ENCODE peak calls at places on chromosomes 11 and 22, in four cellular contexts. A is H1, N is HepG2, C is GM12878. E is an unnamed sample.

GRCh38 chr22:20625270-20625669 is 117.9 kb downstream of the MED15 start:
- DNase-seq in A (no peak), N (no peak), C (peak), E (no peak)

GRCh38 chr11:125465254-125465653 is 30.8 kb downstream of the FEZ1 start:
- DNase-seq in A (no peak), N (no peak), C (no peak), E (no peak)

GRCh38 chr11:118980191-118980881 is 8.8 kb downstream of the FOXR1 start:
- DNase-seq in A (no peak), N (no peak), C (no peak), E (no peak)

GRCh38 chr11:69822676-69823494 is 3.7 kb upstream of the FGF3 start:
- DNase-seq in A (no peak), N (no peak), C (no peak), E (no peak)

GRCh38 chr11:296206-296975 is 2.9 kb downstream of the IFITM5 start:
- DNase-seq in A (no peak), N (no peak), C (no peak), E (no peak)

GRCh38 chr11:43327987-43328386 is 16.2 kb downstream of the API5 start:
- DNase-seq in A (no peak), N (peak), C (no peak), E (no peak)

GRCh38 chr11:18727499-18728236 is 1.7 kb upstream of the IGSF22 start:
- DNase-seq in A (no peak), N (peak), C (no peak), E (no peak)

GRCh38 chr11:1659478-1659877 is 29.9 kb downstream of the KRTAP5-5 start:
- DNase-seq in A (no peak), N (no peak), C (no peak), E (no peak)

GRCh38 chr11:93827347-93827746 is 23.1 kb downstream of the VSTM5 start:
- DNase-seq in A (no peak), N (no peak), C (no peak), E (no peak)

GRCh38 chr22:38519453-38520250 is 13.5 kb upstream of the DDX17 start:
- DNase-seq in A (no peak), N (no peak), C (no peak), E (no peak)

GRCh38 chr11:6755303-6755952 is 16.3 kb downstream of the OR2AG2 start:
- DNase-seq in A (no peak), N (peak), C (no peak), E (peak)

GRCh38 chr22:41780714-41781507 is 19.6 kb upstream of the CCDC134 start:
- DNase-seq in A (no peak), N (peak), C (peak), E (no peak)

GRCh38 chr11:134409552-134410429 is 2.3 kb downstream of the B3GAT1 start:
- DNase-seq in A (no peak), N (no peak), C (no peak), E (no peak)

GRCh38 chr11:108635106-108635505 is 29.8 kb upstream of the DDX10 start:
- DNase-seq in A (no peak), N (no peak), C (no peak), E (no peak)

GRCh38 chr11:123853038-123853437 is 32.4 kb downstream of the TMEM225 start:
- DNase-seq in A (no peak), N (no peak), C (no peak), E (peak)

GRCh38 chr11:69601346-69601975 is 39.5 kb upstream of the CCND1 start:
- DNase-seq in A (no peak), N (peak), C (no peak), E (no peak)

GRCh38 chr22:37621352-37621860 is 12.8 kb downstream of the GGA1 start:
- DNase-seq in A (no peak), N (no peak), C (no peak), E (no peak)

GRCh38 chr22:42273855-42274451 is 3.5 kb upstream of the TCF20 start:
- DNase-seq in A (no peak), N (no peak), C (no peak), E (no peak)

GRCh38 chr11:73625690-73626318 is 20.6 kb upstream of the PLEKHB1 start:
- DNase-seq in A (peak), N (peak), C (peak), E (peak)

GRCh38 chr11:60771879-60772525 is 13.1 kb upstream of the MS4A10 start:
- DNase-seq in A (no peak), N (no peak), C (no peak), E (no peak)

GRCh38 chr11:105942951-105943350 is 79.1 kb downstream of the MSANTD4 start:
- DNase-seq in A (no peak), N (no peak), C (no peak), E (no peak)

GRCh38 chr22:36577019-36577418 is 48.1 kb upstream of the EIF3D start:
- DNase-seq in A (no peak), N (peak), C (no peak), E (no peak)

GRCh38 chr11:33500865-33501479 is 199.7 kb downstream of the C11orf91 start:
- DNase-seq in A (no peak), N (peak), C (no peak), E (no peak)

GRCh38 chr11:134575504-134576230 is 163.6 kb upstream of the B3GAT1 start:
- DNase-seq in A (no peak), N (no peak), C (no peak), E (no peak)

GRCh38 chr11:100936781-100937180 is 192.8 kb downstream of the PGR start:
- DNase-seq in A (no peak), N (no peak), C (no peak), E (no peak)

GRCh38 chr11:78961186-78961782 is 386.6 kb upstream of the NARS2 start:
- DNase-seq in A (peak), N (no peak), C (no peak), E (peak)

GRCh38 chr22:31447337-31447736 is 42.3 kb downstream of the EIF4ENIF1 start:
- DNase-seq in A (no peak), N (no peak), C (no peak), E (no peak)

GRCh38 chr11:73980001-73980960 is 2.4 kb downstream of the UCP2 start:
- DNase-seq in A (no peak), N (peak), C (peak), E (no peak)

GRCh38 chr11:113805640-113806039 is 26.0 kb downstream of the CLDN25 start:
- DNase-seq in A (no peak), N (no peak), C (no peak), E (no peak)

GRCh38 chr22:45587638-45588481 is 83.8 kb upstream of the ATXN10 start:
- DNase-seq in A (no peak), N (no peak), C (no peak), E (no peak)

DNA sequence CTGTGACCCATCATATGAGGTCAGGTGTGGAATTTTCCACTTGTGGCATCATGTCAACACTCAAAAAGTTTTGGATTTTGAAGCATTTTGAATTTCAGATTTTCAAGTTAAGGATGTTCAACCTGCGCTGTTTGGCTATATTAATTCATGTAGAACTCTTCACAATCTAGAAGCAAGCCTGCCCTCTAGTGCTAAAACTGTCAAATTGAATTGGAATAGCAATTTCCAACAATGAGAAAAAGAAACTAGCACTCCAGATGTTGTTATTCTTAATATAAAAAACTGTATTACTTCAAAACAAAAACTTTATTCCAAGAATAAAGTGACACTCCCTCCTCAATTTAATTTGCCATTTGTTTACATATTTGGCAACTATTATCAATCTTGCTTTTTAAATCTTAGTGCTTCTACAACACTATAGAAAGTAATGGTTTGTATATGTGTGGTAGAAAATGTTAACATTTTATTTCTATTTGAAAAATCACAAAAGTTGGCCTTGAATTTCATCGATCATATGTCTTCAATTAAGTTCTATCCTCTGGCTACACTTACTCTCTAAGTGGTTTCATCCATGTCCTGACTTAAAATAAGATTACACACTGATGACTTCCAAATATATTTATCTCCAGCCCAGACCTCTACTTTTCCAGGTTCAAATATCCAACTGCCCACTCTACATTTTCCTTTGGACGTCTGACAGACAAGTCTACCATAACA is 36.6 kb downstream of the DCUN1D5 start:
- DNase-seq in A (no peak), N (peak), C (no peak), E (no peak)
- H3K9ac ChIP-seq in A (no peak), N (no peak), C (no peak), E (no peak)

DNA sequence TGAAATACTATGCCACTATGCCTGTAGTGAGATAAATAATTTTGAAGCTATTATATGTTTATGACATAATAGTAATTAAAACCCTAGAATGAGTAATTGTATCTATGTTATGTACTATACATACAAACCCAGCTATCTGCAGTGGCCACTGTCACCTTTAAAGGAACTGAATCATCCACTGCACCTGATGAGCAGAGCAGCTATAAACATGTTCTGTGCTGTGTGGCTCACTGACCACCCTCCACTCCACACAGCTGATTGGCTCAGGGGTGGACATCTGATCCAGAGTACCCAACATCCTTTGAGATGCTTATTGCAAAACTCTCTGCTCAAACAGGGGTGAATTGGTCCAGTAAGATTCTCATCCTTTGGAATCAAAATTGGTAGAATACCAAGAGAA is 19.2 kb upstream of the RRAS2 start:
- DNase-seq in A (no peak), N (no peak), C (no peak), E (no peak)
- TF ChIP-seq SUZ12 in A (no peak), N (no peak), C (no peak), E (no peak)

DNA sequence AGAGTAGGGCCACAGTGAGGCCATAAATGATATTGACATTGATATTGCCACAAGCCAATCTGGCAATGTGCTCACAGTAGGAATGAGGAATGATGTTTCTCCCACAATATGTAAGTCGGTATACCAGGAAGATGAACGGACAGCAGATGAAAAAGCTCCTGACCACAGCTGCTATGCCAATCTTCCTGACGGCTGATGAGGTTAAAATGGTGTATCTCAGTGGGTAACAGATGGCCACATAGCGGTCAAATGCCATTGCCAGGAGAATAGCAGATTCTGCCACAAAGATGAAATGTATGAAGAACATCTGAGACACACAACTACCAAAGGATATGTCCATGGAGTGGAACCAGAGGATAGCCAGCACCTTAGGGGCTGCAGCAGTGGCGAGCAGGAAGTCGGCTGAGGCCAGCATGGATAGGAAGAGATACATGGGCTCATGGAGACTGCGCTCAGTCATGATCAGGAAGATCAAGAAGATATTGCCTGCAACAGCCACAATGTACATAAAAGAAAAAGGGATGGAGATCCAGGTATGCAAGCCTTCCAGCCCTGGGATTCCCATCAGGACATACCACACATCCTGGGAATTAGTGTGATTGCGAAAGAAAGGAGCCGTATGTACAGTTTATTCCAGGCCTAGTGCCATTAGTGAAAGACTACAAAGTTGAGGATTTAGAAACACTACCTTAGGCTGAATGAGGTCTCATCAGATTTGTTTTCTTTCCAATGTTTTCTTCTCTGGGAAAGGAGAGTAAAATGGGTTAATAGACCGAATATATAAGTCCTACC is 22.2 kb downstream of the OR51V1 start:
- DNase-seq in A (no peak), N (no peak), C (no peak), E (no peak)
- TF ChIP-seq ZNF274 in A (no peak), N (no peak), C (no peak), E (no peak)

GRCh38 chr11:130725417-130726233 is 190.7 kb downstream of the SNX19 start:
- DNase-seq in A (no peak), N (no peak), C (no peak), E (no peak)
- H3K9ac ChIP-seq in A (no peak), N (no peak), C (no peak), E (no peak)